ENCODE peak calls at places on chromosomes 3 and 15, in eight cellular contexts. P, H, U, O, E, K, C and B are unnamed samples.

GRCh38 chr15:77564933-77565332 is 67.8 kb downstream of the LINGO1 start:
- DNase-seq in P (no peak), H (no peak), U (no peak), O (no peak), E (no peak), K (no peak), C (no peak), B (no peak)

GRCh38 chr15:88981244-88982215 is 68.4 kb upstream of the MFGE8 start:
- DNase-seq in P (no peak), H (no peak), U (no peak), O (no peak), E (no peak), K (no peak), C (no peak), B (no peak)

GRCh38 chr15:77578641-77579372 is 53.9 kb downstream of the LINGO1 start:
- DNase-seq in P (no peak), H (no peak), U (no peak), O (no peak), E (no peak), K (no peak), C (no peak), B (no peak)

GRCh38 chr3:108022316-108023150 is 68.3 kb downstream of the CD47 start:
- DNase-seq in P (no peak), H (no peak), U (no peak), O (peak; percentile 35), E (no peak), K (no peak), C (no peak), B (no peak)

GRCh38 chr15:73865904-73866303 is 7.5 kb upstream of the TBC1D21 start:
- DNase-seq in P (no peak), H (no peak), U (no peak), O (no peak), E (no peak), K (no peak), C (no peak), B (no peak)

GRCh38 chr15:77748078-77749064 is 115.7 kb upstream of the LINGO1 start:
- DNase-seq in P (no peak), H (no peak), U (no peak), O (no peak), E (peak; percentile 19), K (no peak), C (no peak), B (no peak)

GRCh38 chr3:152470893-152471292 is 202.2 kb downstream of the MBNL1 start:
- DNase-seq in P (no peak), H (no peak), U (no peak), O (no peak), E (no peak), K (no peak), C (no peak), B (no peak)

GRCh38 chr3:135865085-135865484 is 100.4 kb upstream of the PPP2R3A start:
- DNase-seq in P (no peak), H (no peak), U (no peak), O (no peak), E (no peak), K (peak; percentile 9), C (no peak), B (no peak)

GRCh38 chr3:151816091-151816604 is 2.2 kb downstream of the AADAC start:
- DNase-seq in P (no peak), H (no peak), U (peak; percentile 26), O (peak; percentile 56), E (peak; percentile 11), K (peak; percentile 62), C (peak; percentile 73), B (peak; percentile 68)

GRCh38 chr15:20652914-20653313 is 111.3 kb upstream of the GOLGA6L6 start:
- DNase-seq in P (no peak), H (no peak), U (no peak), O (no peak), E (no peak), K (no peak), C (no peak), B (no peak)

GRCh38 chr3:98577178-98577895 is 16.1 kb downstream of the CPOX start:
- DNase-seq in P (no peak), H (no peak), U (no peak), O (no peak), E (no peak), K (peak; percentile 19), C (no peak), B (peak; percentile 35)

GRCh38 chr3:171285287-171285686 is 174.9 kb downstream of the TNIK start:
- DNase-seq in P (no peak), H (no peak), U (no peak), O (no peak), E (no peak), K (no peak), C (no peak), B (no peak)

GRCh38 chr3:187763850-187764648 is 18.8 kb upstream of the BCL6 start:
- DNase-seq in P (no peak), H (no peak), U (no peak), O (no peak), E (no peak), K (no peak), C (no peak), B (no peak)

GRCh38 chr3:3309836-3310235 is 130.3 kb upstream of the CRBN start:
- DNase-seq in P (no peak), H (no peak), U (peak; percentile 61), O (no peak), E (no peak), K (no peak), C (no peak), B (no peak)

GRCh38 chr3:123635220-123635619 is 50.4 kb upstream of the HACD2 start:
- DNase-seq in P (no peak), H (no peak), U (peak; percentile 32), O (no peak), E (no peak), K (no peak), C (no peak), B (no peak)

GRCh38 chr3:173397161-173398110 is at the start of gene NLGN1:
- DNase-seq in P (no peak), H (peak; percentile 57), U (peak; percentile 86), O (peak; percentile 59), E (peak; percentile 1), K (peak; percentile 77), C (peak; percentile 80), B (peak; percentile 54)
- TF ChIP-seq CTCF in P (no peak), H (no peak), U (peak; percentile 44), O (no peak), E (no peak), K (peak; percentile 47), C (no peak), B (peak; percentile 50)

GRCh38 chr15:30990036-30990435 is 1.4 kb downstream of the MTMR10 start:
- DNase-seq in P (no peak), H (no peak), U (no peak), O (no peak), E (no peak), K (no peak), C (no peak), B (no peak)

GRCh38 chr15:30990451-30991300 is 752 bp downstream of the MTMR10 start:
- DNase-seq in P (no peak), H (no peak), U (peak; percentile 73), O (no peak), E (peak; percentile 44), K (peak; percentile 10), C (peak; percentile 42), B (no peak)

GRCh38 chr15:30991301-30992072 is at the start of gene MTMR10:
- DNase-seq in P (peak; percentile 61), H (peak; percentile 92), U (peak; percentile 91), O (peak; percentile 80), E (peak; percentile 78), K (peak; percentile 76), C (peak; percentile 75), B (peak; percentile 43)

GRCh38 chr15:30992073-30992363 is 590 bp upstream of the MTMR10 start:
- DNase-seq in P (no peak), H (no peak), U (no peak), O (no peak), E (no peak), K (no peak), C (no peak), B (no peak)

GRCh38 chr15:30992465-30992864 is 1.0 kb upstream of the MTMR10 start:
- DNase-seq in P (no peak), H (peak; percentile 37), U (no peak), O (peak; percentile 16), E (no peak), K (no peak), C (no peak), B (no peak)
- H3K4me3 ChIP-seq in P (peak overlapping the region; percentile 97), H (no peak overlapping the region), U (peak overlapping the region; percentile 97), O (no peak overlapping the region), E (peak overlapping the region; percentile 84), K (peak overlapping the region; percentile 77), C (peak overlapping the region; percentile 99), B (no peak overlapping the region)

GRCh38 chr3:49721861-49722781 is 1.6 kb downstream of the GMPPB start:
- DNase-seq in P (no peak), H (peak; percentile 40), U (no peak), O (no peak), E (no peak), K (no peak), C (no peak), B (no peak)
- H3K36me3 ChIP-seq in P (no peaks in the 10 kb centered on the region), H (peaks cover 5% of the 10 kb centered on the region), U (no peaks in the 10 kb centered on the region), O (peaks cover 4% of the 10 kb centered on the region), E (peaks cover 63% of the 10 kb centered on the region), K (peaks cover 28% of the 10 kb centered on the region), C (no peaks in the 10 kb centered on the region), B (peaks cover 29% of the 10 kb centered on the region)

GRCh38 chr15:83380026-83380425 is 67.1 kb upstream of the SH3GL3 start:
- DNase-seq in P (no peak), H (no peak), U (no peak), O (no peak), E (no peak), K (no peak), C (no peak), B (no peak)

GRCh38 chr15:83379574-83379973 is 67.6 kb upstream of the SH3GL3 start:
- DNase-seq in P (no peak), H (no peak), U (no peak), O (no peak), E (no peak), K (no peak), C (no peak), B (no peak)

GRCh38 chr15:83378921-83379561 is 68.1 kb upstream of the SH3GL3 start:
- DNase-seq in P (no peak), H (no peak), U (no peak), O (peak; percentile 9), E (no peak), K (no peak), C (no peak), B (no peak)

DNA sequence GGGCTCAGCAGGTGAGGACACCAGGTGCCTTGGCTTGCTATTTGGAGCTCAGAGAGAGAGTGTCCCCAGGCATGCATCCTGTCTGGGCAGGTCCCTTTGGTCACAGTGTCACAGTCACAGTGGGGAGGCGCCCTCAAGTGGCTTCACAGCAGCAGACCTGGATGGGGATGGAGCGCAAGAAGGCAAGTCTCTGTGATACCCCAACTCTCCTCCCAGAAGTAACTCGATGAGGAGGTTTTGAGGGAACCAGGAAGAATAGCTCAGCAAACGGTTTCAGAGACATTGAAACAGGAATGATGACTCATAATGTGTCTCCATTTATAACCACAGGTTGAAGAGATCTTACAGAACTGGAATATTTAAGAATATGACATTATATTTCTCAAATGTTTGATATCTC is 66.5 kb upstream of the SH3GL3 start:
- DNase-seq in P (no peak), H (peak; percentile 27), U (peak; percentile 44), O (peak; percentile 59), E (peak; percentile 63), K (peak; percentile 29), C (peak; percentile 74), B (peak; percentile 6)
- TF ChIP-seq CTCF in P (no peak), H (no peak), U (peak; percentile 43), O (peak; percentile 15), E (peak; percentile 74), K (peak; percentile 40), C (no peak), B (peak; percentile 47)